ENCODE peak calls at places on chromosome 21, in seven cellular contexts. S, X, B, F, Z, T and A are unnamed samples.

GRCh38 chr21:27535188-27535587 is 568.3 kb upstream of the ADAMTS5 start:
- DNase-seq in S (no peak), X (no peak), B (no peak), F (no peak), Z (no peak), T (no peak), A (no peak)

GRCh38 chr21:14070049-14070893 is 140.5 kb downstream of the LIPI start:
- DNase-seq in S (no peak), X (no peak), B (no peak), F (no peak), Z (no peak), T (peak), A (no peak)

GRCh38 chr21:14403681-14404318 is 20.9 kb upstream of the HSPA13 start:
- DNase-seq in S (no peak), X (peak), B (peak), F (no peak), Z (no peak), T (no peak), A (no peak)

GRCh38 chr21:41247976-41248545 is 68.5 kb upstream of the FAM3B start:
- DNase-seq in S (no peak), X (no peak), B (no peak), F (no peak), Z (no peak), T (peak), A (no peak)

GRCh38 chr21:23612210-23612609 is 1995.1 kb downstream of the MRPL39 start:
- DNase-seq in S (no peak), X (no peak), B (no peak), F (no peak), Z (no peak), T (no peak), A (no peak)

GRCh38 chr21:44592446-44593365 is at the start of gene KRTAP10-6:
- DNase-seq in S (no peak), X (no peak), B (no peak), F (no peak), Z (no peak), T (peak), A (peak)

GRCh38 chr21:43924421-43925095 is 59.5 kb downstream of the AGPAT3 start:
- DNase-seq in S (no peak), X (no peak), B (no peak), F (peak), Z (no peak), T (no peak), A (peak)

GRCh38 chr21:43352568-43353281 is 74.2 kb downstream of the SIK1 start:
- DNase-seq in S (no peak), X (no peak), B (no peak), F (no peak), Z (no peak), T (no peak), A (no peak)

GRCh38 chr21:45756669-45757068 is 113.1 kb downstream of the PCBP3 start:
- DNase-seq in S (no peak), X (no peak), B (no peak), F (no peak), Z (no peak), T (no peak), A (no peak)

GRCh38 chr21:46412521-46413364 is 45.9 kb upstream of the DIP2A start:
- DNase-seq in S (no peak), X (no peak), B (no peak), F (no peak), Z (no peak), T (no peak), A (no peak)

GRCh38 chr21:16071082-16071481 is 341.3 kb downstream of the USP25 start:
- DNase-seq in S (no peak), X (peak), B (peak), F (no peak), Z (no peak), T (no peak), A (no peak)

GRCh38 chr21:43348801-43349261 is 78.1 kb downstream of the SIK1 start:
- DNase-seq in S (no peak), X (no peak), B (peak), F (peak), Z (no peak), T (no peak), A (no peak)

GRCh38 chr21:28754127-28754611 is 238.5 kb downstream of the LTN1 start:
- DNase-seq in S (no peak), X (peak), B (peak), F (peak), Z (no peak), T (no peak), A (no peak)

GRCh38 chr21:27649746-27650145 is 682.9 kb upstream of the ADAMTS5 start:
- DNase-seq in S (no peak), X (no peak), B (no peak), F (no peak), Z (no peak), T (no peak), A (no peak)

GRCh38 chr21:43201491-43201890 is 32.7 kb downstream of the CRYAA start:
- DNase-seq in S (no peak), X (no peak), B (no peak), F (no peak), Z (no peak), T (no peak), A (no peak)

GRCh38 chr21:14740692-14741091 is 194.6 kb upstream of the SAMSN1 start:
- DNase-seq in S (no peak), X (no peak), B (no peak), F (no peak), Z (no peak), T (no peak), A (no peak)

GRCh38 chr21:42574234-42575027 is 60.8 kb downstream of the SLC37A1 start:
- DNase-seq in S (peak), X (no peak), B (peak), F (no peak), Z (peak), T (peak), A (no peak)

GRCh38 chr21:42236014-42236413 is 17.1 kb downstream of the ABCG1 start:
- DNase-seq in S (no peak), X (no peak), B (no peak), F (peak), Z (peak), T (no peak), A (no peak)

GRCh38 chr21:44935533-44935927 is 4.3 kb upstream of the SLX9 start:
- DNase-seq in S (no peak), X (no peak), B (no peak), F (peak), Z (no peak), T (peak), A (no peak)

GRCh38 chr21:34065015-34065414 is 8.4 kb upstream of the MRPS6 start:
- DNase-seq in S (no peak), X (no peak), B (peak), F (no peak), Z (no peak), T (no peak), A (no peak)

GRCh38 chr21:45767071-45768006 is 123.8 kb downstream of the PCBP3 start:
- DNase-seq in S (no peak), X (peak), B (no peak), F (no peak), Z (no peak), T (no peak), A (no peak)

GRCh38 chr21:42263591-42264131 is 44.7 kb downstream of the ABCG1 start:
- DNase-seq in S (no peak), X (no peak), B (peak), F (peak), Z (no peak), T (no peak), A (peak)

GRCh38 chr21:28627261-28627660 is 365.4 kb downstream of the LTN1 start:
- DNase-seq in S (no peak), X (no peak), B (no peak), F (no peak), Z (no peak), T (no peak), A (no peak)

GRCh38 chr21:29300547-29301138 is 1.9 kb downstream of the BACH1 start:
- DNase-seq in S (no peak), X (peak), B (peak), F (no peak), Z (no peak), T (no peak), A (no peak)

GRCh38 chr21:44549525-44550211 is 1.6 kb downstream of the KRTAP10-2 start:
- DNase-seq in S (no peak), X (no peak), B (no peak), F (no peak), Z (no peak), T (peak), A (no peak)

GRCh38 chr21:40120944-40121575 is 253.8 kb downstream of the PCP4 start:
- DNase-seq in S (no peak), X (peak), B (no peak), F (no peak), Z (no peak), T (no peak), A (no peak)

GRCh38 chr21:45393021-45393420 is 11.9 kb upstream of the COL18A1 start:
- DNase-seq in S (no peak), X (no peak), B (no peak), F (peak), Z (peak), T (peak), A (peak)

GRCh38 chr21:41510500-41510899 is 2.5 kb upstream of the TMPRSS2 start:
- DNase-seq in S (no peak), X (no peak), B (no peak), F (no peak), Z (peak), T (no peak), A (no peak)

GRCh38 chr21:42299324-42300044 is 15.7 kb downstream of the TFF3 start:
- DNase-seq in S (no peak), X (no peak), B (no peak), F (peak), Z (peak), T (no peak), A (no peak)

GRCh38 chr21:44603911-44604310 is 3.5 kb downstream of the KRTAP10-7 start:
- DNase-seq in S (no peak), X (no peak), B (no peak), F (no peak), Z (no peak), T (no peak), A (no peak)

GRCh38 chr21:43918385-43918947 is 53.4 kb downstream of the AGPAT3 start:
- DNase-seq in S (no peak), X (no peak), B (no peak), F (peak), Z (peak), T (no peak), A (no peak)

GRCh38 chr21:44987886-44988606 is 48.2 kb downstream of the SLX9 start:
- DNase-seq in S (no peak), X (no peak), B (no peak), F (peak), Z (peak), T (no peak), A (no peak)

GRCh38 chr21:41245509-41246135 is 71.0 kb upstream of the FAM3B start:
- DNase-seq in S (no peak), X (no peak), B (no peak), F (no peak), Z (no peak), T (peak), A (no peak)

GRCh38 chr21:27201197-27201596 is 234.3 kb upstream of the ADAMTS5 start:
- DNase-seq in S (no peak), X (peak), B (no peak), F (no peak), Z (no peak), T (no peak), A (no peak)

GRCh38 chr21:29904359-29905282 is 35.2 kb downstream of the GRIK1 start:
- DNase-seq in S (no peak), X (peak), B (peak), F (no peak), Z (no peak), T (peak), A (no peak)

DNA sequence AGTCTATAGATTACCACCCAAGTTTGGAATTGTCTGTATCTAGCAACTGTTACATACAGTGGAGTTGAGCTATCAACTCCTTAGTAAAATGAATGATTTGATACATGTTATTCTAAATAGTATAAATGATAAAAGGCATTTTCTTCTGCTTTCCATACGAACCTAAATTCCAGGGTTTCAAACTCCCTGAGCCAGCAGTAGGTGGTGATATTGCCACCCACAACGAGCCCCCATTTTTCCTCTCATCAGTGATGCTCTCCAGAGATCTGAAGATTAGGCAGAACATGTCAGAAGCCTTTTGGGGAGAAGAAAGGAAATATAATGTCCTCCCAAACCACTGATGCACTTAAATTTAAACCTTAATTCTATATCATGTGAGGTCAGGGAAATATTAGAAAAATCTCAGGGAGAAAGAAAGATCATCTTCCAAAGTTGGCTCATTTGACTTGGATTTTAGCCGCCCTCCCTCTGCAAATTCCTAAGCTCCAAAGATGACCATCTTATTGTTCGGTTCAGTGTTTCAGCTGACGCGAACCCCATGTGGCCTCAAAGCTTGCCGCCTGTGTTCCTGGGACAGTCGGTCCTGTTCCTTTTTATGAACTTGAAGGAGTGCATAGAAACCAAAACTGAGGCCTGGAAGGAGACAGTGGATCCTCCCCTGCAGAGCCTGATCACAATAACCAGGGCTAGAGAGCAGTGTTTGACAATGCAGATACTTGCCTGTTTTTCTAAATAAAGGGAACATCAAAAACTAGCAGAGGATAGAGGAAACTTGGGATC is 2.3 kb downstream of the EVA1C start:
- DNase-seq in S (no peak), X (peak), B (peak), F (no peak), Z (no peak), T (no peak), A (no peak)
- TF ChIP-seq CTCF in S (no peak), X (peak), B (peak), F (peak), Z (peak), T (peak), A (no peak)

GRCh38 chr21:37873655-37874054 is 42.6 kb downstream of the KCNJ6 start:
- DNase-seq in S (no peak), X (no peak), B (peak), F (no peak), Z (no peak), T (peak), A (no peak)
- TF ChIP-seq CTCF in S (no peak), X (peak), B (peak), F (no peak), Z (no peak), T (peak), A (no peak)

GRCh38 chr21:35266546-35266945 is 217.4 kb upstream of the RUNX1 start:
- DNase-seq in S (no peak), X (no peak), B (no peak), F (no peak), Z (no peak), T (no peak), A (no peak)
- TF ChIP-seq CTCF in S (no peak), X (no peak), B (no peak), F (no peak), Z (no peak), T (no peak), A (no peak)

GRCh38 chr21:26148834-26149354 is 21.7 kb downstream of the APP start:
- DNase-seq in S (no peak), X (peak), B (no peak), F (no peak), Z (no peak), T (no peak), A (no peak)
- TF ChIP-seq CTCF in S (no peak), X (no peak), B (no peak), F (no peak), Z (no peak), T (no peak), A (no peak)

DNA sequence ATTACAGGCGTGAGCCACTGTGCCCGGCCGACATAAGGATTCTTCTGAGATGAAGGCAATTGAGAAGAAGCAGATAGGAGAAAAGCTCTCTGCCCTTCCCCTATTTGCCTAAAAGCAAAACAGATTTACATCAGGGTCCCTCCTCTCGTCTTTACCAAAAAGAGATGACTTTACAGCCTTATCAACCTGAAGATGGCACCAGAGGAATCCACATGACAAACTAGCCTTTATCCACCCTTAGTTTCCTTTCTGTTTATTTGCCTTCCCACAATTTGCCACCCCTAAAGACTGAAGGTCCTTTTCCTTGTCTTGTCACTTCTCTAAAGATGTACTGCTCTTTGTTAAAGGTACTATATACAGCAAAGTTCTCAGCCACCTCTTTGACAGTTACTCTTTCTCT is 70.7 kb upstream of the KRTAP19-8 start:
- DNase-seq in S (no peak), X (peak), B (no peak), F (no peak), Z (no peak), T (no peak), A (no peak)
- TF ChIP-seq CTCF in S (peak), X (peak), B (peak), F (peak), Z (no peak), T (peak), A (no peak)

GRCh38 chr21:36584980-36585940 is 105.3 kb upstream of the CLDN14 start:
- DNase-seq in S (no peak), X (no peak), B (no peak), F (no peak), Z (no peak), T (no peak), A (no peak)
- TF ChIP-seq CTCF in S (peak), X (peak), B (no peak), F (no peak), Z (no peak), T (peak), A (no peak)